ENCODE peak calls at places on chromosome 4, in ten cellular contexts. One of them, this sample, is unnamed.

GRCh38 chr4:77203380-77204197 is 46.6 kb downstream of the CCNG2 start:
- DNase-seq in testis: peak
- DNase-seq in CD8-positive, alpha-beta T cell: peak
- DNase-seq in OCI-LY7: peak
- DNase-seq in heart left ventricle: no peak
- DNase-seq in heart right ventricle: no peak
- DNase-seq in cardiac muscle cell: peak
- DNase-seq in Panc1: peak
- DNase-seq in epithelial cell of prostate: peak
- DNase-seq in caudate nucleus: peak
- DNase-seq in this sample: peak

GRCh38 chr4:178462710-178463109 is 1020.5 kb upstream of the AGA start:
- DNase-seq in heart right ventricle: no peak
- DNase-seq in CD8-positive, alpha-beta T cell: no peak
- DNase-seq in Panc1: no peak
- DNase-seq in caudate nucleus: no peak
- DNase-seq in OCI-LY7: no peak
- DNase-seq in testis: no peak
- DNase-seq in epithelial cell of prostate: no peak
- DNase-seq in cardiac muscle cell: no peak
- DNase-seq in heart left ventricle: no peak
- DNase-seq in this sample: no peak

GRCh38 chr4:149781150-149781549 is 34.5 kb downstream of the IQCM start:
- DNase-seq in heart right ventricle: no peak
- DNase-seq in OCI-LY7: no peak
- DNase-seq in epithelial cell of prostate: peak
- DNase-seq in CD8-positive, alpha-beta T cell: no peak
- DNase-seq in caudate nucleus: no peak
- DNase-seq in heart left ventricle: no peak
- DNase-seq in cardiac muscle cell: no peak
- DNase-seq in Panc1: no peak
- DNase-seq in testis: no peak
- DNase-seq in this sample: peak

GRCh38 chr4:16583764-16584163 is 314.7 kb downstream of the LDB2 start:
- DNase-seq in testis: no peak
- DNase-seq in Panc1: no peak
- DNase-seq in caudate nucleus: no peak
- DNase-seq in epithelial cell of prostate: no peak
- DNase-seq in cardiac muscle cell: no peak
- DNase-seq in CD8-positive, alpha-beta T cell: no peak
- DNase-seq in OCI-LY7: no peak
- DNase-seq in heart left ventricle: no peak
- DNase-seq in heart right ventricle: no peak
- DNase-seq in this sample: peak

GRCh38 chr4:13982008-13982407 is 354.5 kb upstream of the BOD1L1 start:
- DNase-seq in cardiac muscle cell: no peak
- DNase-seq in Panc1: no peak
- DNase-seq in heart left ventricle: no peak
- DNase-seq in epithelial cell of prostate: no peak
- DNase-seq in heart right ventricle: no peak
- DNase-seq in testis: no peak
- DNase-seq in CD8-positive, alpha-beta T cell: no peak
- DNase-seq in caudate nucleus: no peak
- DNase-seq in OCI-LY7: no peak
- DNase-seq in this sample: no peak

GRCh38 chr4:7130610-7131211 is 61.6 kb upstream of the SORCS2 start:
- DNase-seq in heart left ventricle: no peak
- DNase-seq in CD8-positive, alpha-beta T cell: no peak
- DNase-seq in Panc1: no peak
- DNase-seq in cardiac muscle cell: no peak
- DNase-seq in heart right ventricle: no peak
- DNase-seq in testis: no peak
- DNase-seq in OCI-LY7: no peak
- DNase-seq in caudate nucleus: no peak
- DNase-seq in epithelial cell of prostate: no peak
- DNase-seq in this sample: no peak

GRCh38 chr4:138555584-138555983 is 313.4 kb upstream of the SLC7A11 start:
- DNase-seq in caudate nucleus: no peak
- DNase-seq in cardiac muscle cell: peak
- DNase-seq in heart right ventricle: no peak
- DNase-seq in epithelial cell of prostate: no peak
- DNase-seq in CD8-positive, alpha-beta T cell: no peak
- DNase-seq in testis: no peak
- DNase-seq in OCI-LY7: peak
- DNase-seq in Panc1: no peak
- DNase-seq in heart left ventricle: no peak
- DNase-seq in this sample: no peak

GRCh38 chr4:81738891-81739290 is 267.2 kb upstream of the RASGEF1B start:
- DNase-seq in heart right ventricle: no peak
- DNase-seq in testis: no peak
- DNase-seq in Panc1: no peak
- DNase-seq in heart left ventricle: no peak
- DNase-seq in CD8-positive, alpha-beta T cell: no peak
- DNase-seq in cardiac muscle cell: no peak
- DNase-seq in OCI-LY7: no peak
- DNase-seq in caudate nucleus: no peak
- DNase-seq in epithelial cell of prostate: no peak
- DNase-seq in this sample: no peak

GRCh38 chr4:159355456-159355855 is 252.6 kb downstream of the RAPGEF2 start:
- DNase-seq in heart right ventricle: no peak
- DNase-seq in testis: no peak
- DNase-seq in OCI-LY7: no peak
- DNase-seq in CD8-positive, alpha-beta T cell: no peak
- DNase-seq in epithelial cell of prostate: no peak
- DNase-seq in Panc1: no peak
- DNase-seq in cardiac muscle cell: no peak
- DNase-seq in caudate nucleus: no peak
- DNase-seq in heart left ventricle: no peak
- DNase-seq in this sample: no peak

GRCh38 chr4:90889171-90889570 is 762.0 kb downstream of the CCSER1 start:
- DNase-seq in heart left ventricle: no peak
- DNase-seq in caudate nucleus: no peak
- DNase-seq in CD8-positive, alpha-beta T cell: no peak
- DNase-seq in cardiac muscle cell: no peak
- DNase-seq in Panc1: no peak
- DNase-seq in heart right ventricle: no peak
- DNase-seq in OCI-LY7: no peak
- DNase-seq in epithelial cell of prostate: no peak
- DNase-seq in testis: no peak
- DNase-seq in this sample: no peak

GRCh38 chr4:99971453-99972111 is 21.5 kb upstream of the H2AZ1 start:
- DNase-seq in epithelial cell of prostate: no peak
- DNase-seq in OCI-LY7: no peak
- DNase-seq in heart left ventricle: no peak
- DNase-seq in cardiac muscle cell: no peak
- DNase-seq in Panc1: no peak
- DNase-seq in testis: no peak
- DNase-seq in CD8-positive, alpha-beta T cell: no peak
- DNase-seq in heart right ventricle: no peak
- DNase-seq in caudate nucleus: no peak
- DNase-seq in this sample: no peak

GRCh38 chr4:35695401-35695800 is 548.9 kb downstream of the ARAP2 start:
- DNase-seq in CD8-positive, alpha-beta T cell: no peak
- DNase-seq in cardiac muscle cell: no peak
- DNase-seq in Panc1: no peak
- DNase-seq in caudate nucleus: no peak
- DNase-seq in OCI-LY7: no peak
- DNase-seq in heart right ventricle: no peak
- DNase-seq in heart left ventricle: no peak
- DNase-seq in testis: no peak
- DNase-seq in epithelial cell of prostate: no peak
- DNase-seq in this sample: no peak

GRCh38 chr4:3505231-3505630 is 27.0 kb downstream of the LRPAP1 start:
- DNase-seq in OCI-LY7: no peak
- DNase-seq in CD8-positive, alpha-beta T cell: no peak
- DNase-seq in epithelial cell of prostate: no peak
- DNase-seq in testis: no peak
- DNase-seq in caudate nucleus: no peak
- DNase-seq in Panc1: no peak
- DNase-seq in cardiac muscle cell: no peak
- DNase-seq in heart right ventricle: no peak
- DNase-seq in heart left ventricle: no peak
- DNase-seq in this sample: no peak

GRCh38 chr4:20393486-20394100 is 141.9 kb downstream of the SLIT2 start:
- DNase-seq in Panc1: no peak
- DNase-seq in testis: no peak
- DNase-seq in heart right ventricle: no peak
- DNase-seq in CD8-positive, alpha-beta T cell: no peak
- DNase-seq in caudate nucleus: no peak
- DNase-seq in OCI-LY7: no peak
- DNase-seq in epithelial cell of prostate: no peak
- DNase-seq in cardiac muscle cell: no peak
- DNase-seq in heart left ventricle: no peak
- DNase-seq in this sample: no peak
- H3K27ac ChIP-seq in Panc1: no peak
- H3K27ac ChIP-seq in testis: no peak
- H3K27ac ChIP-seq in heart right ventricle: no peak
- H3K27ac ChIP-seq in CD8-positive, alpha-beta T cell: no peak
- H3K27ac ChIP-seq in caudate nucleus: peak
- H3K27ac ChIP-seq in OCI-LY7: no peak
- H3K27ac ChIP-seq in epithelial cell of prostate: no peak
- H3K27ac ChIP-seq in cardiac muscle cell: no peak
- H3K27ac ChIP-seq in heart left ventricle: no peak
- H3K27ac ChIP-seq in this sample: no peak

GRCh38 chr4:165332502-165332901 is 5.0 kb downstream of the MSMO1 start:
- DNase-seq in heart left ventricle: no peak
- DNase-seq in OCI-LY7: no peak
- DNase-seq in Panc1: no peak
- DNase-seq in caudate nucleus: no peak
- DNase-seq in CD8-positive, alpha-beta T cell: no peak
- DNase-seq in testis: no peak
- DNase-seq in epithelial cell of prostate: no peak
- DNase-seq in cardiac muscle cell: no peak
- DNase-seq in heart right ventricle: no peak
- DNase-seq in this sample: no peak
- H3K27ac ChIP-seq in heart left ventricle: no peak
- H3K27ac ChIP-seq in OCI-LY7: no peak
- H3K27ac ChIP-seq in Panc1: no peak
- H3K27ac ChIP-seq in caudate nucleus: no peak
- H3K27ac ChIP-seq in CD8-positive, alpha-beta T cell: no peak
- H3K27ac ChIP-seq in testis: no peak
- H3K27ac ChIP-seq in epithelial cell of prostate: peak
- H3K27ac ChIP-seq in cardiac muscle cell: peak
- H3K27ac ChIP-seq in heart right ventricle: no peak
- H3K27ac ChIP-seq in this sample: no peak

GRCh38 chr4:82890602-82890912 is 396 bp downstream of the SEC31A start:
- DNase-seq in OCI-LY7: no peak
- DNase-seq in testis: no peak
- DNase-seq in cardiac muscle cell: peak
- DNase-seq in Panc1: no peak
- DNase-seq in heart left ventricle: no peak
- DNase-seq in heart right ventricle: no peak
- DNase-seq in caudate nucleus: no peak
- DNase-seq in epithelial cell of prostate: no peak
- DNase-seq in CD8-positive, alpha-beta T cell: no peak
- DNase-seq in this sample: no peak

GRCh38 chr4:82893942-82894341 is 3.0 kb upstream of the SEC31A start:
- DNase-seq in caudate nucleus: no peak
- DNase-seq in OCI-LY7: no peak
- DNase-seq in heart left ventricle: no peak
- DNase-seq in heart right ventricle: no peak
- DNase-seq in Panc1: no peak
- DNase-seq in CD8-positive, alpha-beta T cell: no peak
- DNase-seq in cardiac muscle cell: no peak
- DNase-seq in testis: no peak
- DNase-seq in epithelial cell of prostate: no peak
- DNase-seq in this sample: no peak

GRCh38 chr4:82891728-82892466 is 944 bp upstream of the SEC31A start:
- DNase-seq in CD8-positive, alpha-beta T cell: no peak
- DNase-seq in testis: no peak
- DNase-seq in heart left ventricle: no peak
- DNase-seq in heart right ventricle: no peak
- DNase-seq in caudate nucleus: no peak
- DNase-seq in OCI-LY7: no peak
- DNase-seq in cardiac muscle cell: no peak
- DNase-seq in Panc1: no peak
- DNase-seq in epithelial cell of prostate: no peak
- DNase-seq in this sample: no peak

GRCh38 chr4:82890913-82891727 is at the start of gene SEC31A:
- DNase-seq in CD8-positive, alpha-beta T cell: peak
- DNase-seq in caudate nucleus: peak
- DNase-seq in epithelial cell of prostate: peak
- DNase-seq in Panc1: peak
- DNase-seq in OCI-LY7: peak
- DNase-seq in heart left ventricle: peak
- DNase-seq in heart right ventricle: peak
- DNase-seq in testis: peak
- DNase-seq in cardiac muscle cell: peak
- DNase-seq in this sample: peak

DNA sequence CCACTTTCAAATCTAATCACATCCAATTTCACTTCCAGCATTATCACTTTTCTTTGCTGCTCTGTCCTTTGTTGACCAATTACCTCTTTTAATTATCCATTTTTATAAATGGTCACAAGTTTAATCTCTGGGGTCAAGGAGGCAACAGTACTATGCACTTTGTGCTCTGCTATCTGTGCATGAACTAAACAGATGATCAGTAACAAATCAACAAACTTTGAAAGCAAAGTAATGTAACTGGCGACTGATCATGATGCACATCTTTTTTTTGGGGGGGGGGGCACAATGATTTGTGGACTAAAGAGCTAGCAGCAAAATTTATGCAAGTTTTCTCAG is 1.5 kb upstream of the SEC31A start:
- DNase-seq in caudate nucleus: no peak
- DNase-seq in heart right ventricle: no peak
- DNase-seq in heart left ventricle: no peak
- DNase-seq in epithelial cell of prostate: no peak
- DNase-seq in cardiac muscle cell: no peak
- DNase-seq in OCI-LY7: no peak
- DNase-seq in testis: no peak
- DNase-seq in CD8-positive, alpha-beta T cell: no peak
- DNase-seq in Panc1: no peak
- DNase-seq in this sample: no peak
- H3K27ac ChIP-seq in caudate nucleus: no peak
- H3K27ac ChIP-seq in heart right ventricle: no peak
- H3K27ac ChIP-seq in heart left ventricle: no peak
- H3K27ac ChIP-seq in epithelial cell of prostate: peak
- H3K27ac ChIP-seq in cardiac muscle cell: peak
- H3K27ac ChIP-seq in OCI-LY7: peak
- H3K27ac ChIP-seq in testis: no peak
- H3K27ac ChIP-seq in CD8-positive, alpha-beta T cell: no peak
- H3K27ac ChIP-seq in Panc1: peak
- H3K27ac ChIP-seq in this sample: no peak

GRCh38 chr4:61248705-61249104 is 48.6 kb downstream of the ADGRL3 start:
- DNase-seq in OCI-LY7: no peak
- DNase-seq in heart left ventricle: no peak
- DNase-seq in caudate nucleus: no peak
- DNase-seq in Panc1: no peak
- DNase-seq in CD8-positive, alpha-beta T cell: no peak
- DNase-seq in heart right ventricle: no peak
- DNase-seq in epithelial cell of prostate: no peak
- DNase-seq in testis: no peak
- DNase-seq in cardiac muscle cell: no peak
- DNase-seq in this sample: no peak

DNA sequence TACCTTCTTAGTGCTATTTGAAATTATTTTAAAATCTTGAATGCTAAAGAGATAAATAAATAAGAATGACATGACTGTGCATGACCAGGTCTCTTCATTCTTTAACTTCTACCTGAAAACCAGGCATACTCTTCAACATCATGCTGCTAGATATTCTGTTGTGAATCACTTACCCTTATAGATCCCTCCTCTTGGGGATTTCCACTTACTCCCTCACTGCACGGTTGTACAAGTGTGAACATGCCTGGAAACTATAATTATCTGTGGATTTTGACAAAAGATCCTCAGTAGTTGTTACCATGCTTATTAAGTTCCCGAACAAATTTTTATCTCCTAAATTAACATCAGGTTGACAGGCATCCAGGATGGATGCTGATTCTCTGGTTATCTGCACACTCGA is 54.3 kb downstream of the ADGRL3 start:
- DNase-seq in CD8-positive, alpha-beta T cell: no peak
- DNase-seq in testis: no peak
- DNase-seq in epithelial cell of prostate: peak
- DNase-seq in heart left ventricle: no peak
- DNase-seq in heart right ventricle: no peak
- DNase-seq in Panc1: no peak
- DNase-seq in OCI-LY7: no peak
- DNase-seq in cardiac muscle cell: no peak
- DNase-seq in caudate nucleus: no peak
- DNase-seq in this sample: no peak
- H3K27ac ChIP-seq in CD8-positive, alpha-beta T cell: no peak
- H3K27ac ChIP-seq in testis: no peak
- H3K27ac ChIP-seq in epithelial cell of prostate: no peak
- H3K27ac ChIP-seq in heart left ventricle: no peak
- H3K27ac ChIP-seq in heart right ventricle: no peak
- H3K27ac ChIP-seq in Panc1: no peak
- H3K27ac ChIP-seq in OCI-LY7: no peak
- H3K27ac ChIP-seq in cardiac muscle cell: no peak
- H3K27ac ChIP-seq in caudate nucleus: no peak
- H3K27ac ChIP-seq in this sample: no peak

This sample was measured in brain microvascular endothelial cell.